ENCODE peak calls at places on chromosomes 12 and 14, in four cellular contexts. H is HepG2, M is WTC11, G is K562. S is an unnamed sample.

GRCh38 chr12:95681210-95681765 is 109.3 kb downstream of the NTN4 start:
- DNase-seq in H (no peak), M (no peak), G (no peak), S (no peak)

GRCh38 chr14:68978550-68978911 is 571 bp downstream of the ACTN1 start:
- DNase-seq in H (no peak), M (peak), G (peak), S (peak)

GRCh38 chr12:105113094-105113493 is 5.6 kb downstream of the WASHC4 start:
- DNase-seq in H (no peak), M (no peak), G (no peak), S (no peak)

GRCh38 chr12:111792155-111792876 is 25.6 kb downstream of the ALDH2 start:
- DNase-seq in H (no peak), M (no peak), G (peak), S (no peak)

GRCh38 chr14:24092960-24093900 is 881 bp upstream of the PCK2 start:
- DNase-seq in H (no peak), M (no peak), G (no peak), S (no peak)

GRCh38 chr12:75623631-75624118 is 112.3 kb upstream of the KRR1 start:
- DNase-seq in H (peak), M (peak), G (peak), S (no peak)

GRCh38 chr12:47834199-47835016 is 14.7 kb upstream of the HDAC7 start:
- DNase-seq in H (no peak), M (no peak), G (peak), S (no peak)

GRCh38 chr12:1576410-1577240 is 17.8 kb downstream of the FBXL14 start:
- DNase-seq in H (no peak), M (no peak), G (peak), S (peak)

GRCh38 chr12:102169922-102170698 is 27.5 kb downstream of the PMCH start:
- DNase-seq in H (peak), M (no peak), G (peak), S (peak)

GRCh38 chr12:50024227-50024626 is 1.1 kb downstream of the RACGAP1 start:
- DNase-seq in H (no peak), M (no peak), G (no peak), S (no peak)

GRCh38 chr12:50025187-50026059 is at the start of gene RACGAP1:
- DNase-seq in H (peak), M (peak), G (peak), S (peak)

GRCh38 chr12:50022903-50023302 is 2.4 kb downstream of the RACGAP1 start:
- DNase-seq in H (no peak), M (no peak), G (no peak), S (no peak)

GRCh38 chr12:50026691-50027090 is 1.4 kb upstream of the RACGAP1 start:
- DNase-seq in H (no peak), M (no peak), G (no peak), S (no peak)

DNA sequence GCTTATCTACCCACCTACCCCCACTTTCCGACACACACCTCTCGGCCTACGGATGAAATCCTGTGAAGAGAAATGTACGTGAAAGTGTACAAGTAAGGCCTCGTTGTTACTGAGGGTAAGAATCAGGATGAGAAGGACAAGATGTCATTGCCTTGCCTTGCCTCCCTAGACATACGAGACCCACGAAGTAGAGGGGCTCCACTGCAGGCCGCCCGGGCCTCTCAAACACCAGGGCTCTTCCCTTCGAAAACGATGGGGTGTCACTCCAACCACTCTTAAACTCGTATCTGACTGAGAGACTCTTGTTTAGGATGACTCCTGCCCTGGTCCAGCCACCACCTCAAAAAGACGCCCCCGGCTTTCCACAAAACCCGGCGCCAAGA is 499 bp downstream of the RACGAP1 start:
- DNase-seq in H (no peak), M (no peak), G (peak), S (no peak)
- TF ChIP-seq SP1 in H (no peak), M (no peak), G (no peak), S (no peak)

GRCh38 chr14:103715052-103716000 is at the start of the genes XRCC3 and ZFYVE21:
- DNase-seq in H (peak), M (peak), G (peak), S (peak)

GRCh38 chr14:103716899-103717411 is 1.3 kb downstream of the ZFYVE21 start:
- DNase-seq in H (peak), M (no peak), G (peak), S (no peak)

GRCh38 chr14:103714063-103714724 is 1.1 kb downstream of the XRCC3 start:
- DNase-seq in H (no peak), M (no peak), G (no peak), S (no peak)

GRCh38 chr14:103718572-103718971 is 3.0 kb downstream of the ZFYVE21 start:
- DNase-seq in H (no peak), M (no peak), G (peak), S (no peak)

DNA sequence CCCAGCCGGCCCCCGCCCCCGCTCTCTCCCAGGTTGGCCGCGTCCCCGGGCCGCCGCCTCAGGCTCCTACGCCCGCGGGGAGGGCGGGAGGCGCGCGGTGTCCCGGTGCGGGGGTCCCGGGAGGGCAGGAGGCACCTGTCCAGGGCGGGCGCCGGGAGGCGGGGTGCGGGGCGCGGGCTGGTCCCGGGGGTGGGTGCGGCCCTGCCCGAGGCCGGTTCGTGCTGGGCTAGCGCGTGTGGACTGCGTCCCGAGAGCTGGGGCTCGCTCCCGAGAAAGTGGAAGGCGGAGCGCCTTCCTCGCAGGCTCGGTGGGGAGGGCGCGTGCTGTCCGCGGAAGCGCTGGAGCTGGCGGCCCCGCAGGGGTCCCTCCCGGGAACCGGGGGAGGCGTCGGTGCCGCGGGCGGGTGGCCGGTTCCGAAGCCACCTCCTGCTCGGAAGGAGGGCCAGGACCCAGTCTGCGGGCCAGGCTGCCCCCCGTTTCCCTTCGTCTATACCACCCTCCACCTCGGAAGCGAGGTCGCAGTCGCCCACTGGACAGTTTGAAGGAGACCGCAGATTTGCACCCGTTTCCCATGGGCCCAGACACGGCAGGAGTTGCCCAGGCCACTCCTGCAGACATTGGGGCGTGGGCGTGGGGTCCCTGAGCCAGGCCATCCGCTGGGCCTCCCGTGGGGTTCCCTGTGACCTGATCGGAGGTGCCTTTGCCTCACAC is 636 bp downstream of the ZFYVE21 start:
- DNase-seq in H (no peak), M (no peak), G (peak), S (peak)
- TF ChIP-seq ELF4 in H (no peak), M (no peak), G (no peak), S (no peak)

GRCh38 chr14:38210587-38211257 is 3.0 kb downstream of the SSTR1 start:
- DNase-seq in H (no peak), M (peak), G (no peak), S (no peak)

GRCh38 chr14:38209572-38210159 is 2.0 kb downstream of the SSTR1 start:
- DNase-seq in H (no peak), M (no peak), G (no peak), S (no peak)

GRCh38 chr14:38211258-38211735 is 3.6 kb downstream of the SSTR1 start:
- DNase-seq in H (no peak), M (peak), G (no peak), S (no peak)

GRCh38 chr14:38208825-38209562 is 1.3 kb downstream of the SSTR1 start:
- DNase-seq in H (peak), M (peak), G (no peak), S (peak)

GRCh38 chr14:38210168-38210567 is 2.5 kb downstream of the SSTR1 start:
- DNase-seq in H (no peak), M (no peak), G (no peak), S (no peak)
- TF ChIP-seq SP1 in H (no peak), M (no peak), G (no peak), S (no peak)

DNA sequence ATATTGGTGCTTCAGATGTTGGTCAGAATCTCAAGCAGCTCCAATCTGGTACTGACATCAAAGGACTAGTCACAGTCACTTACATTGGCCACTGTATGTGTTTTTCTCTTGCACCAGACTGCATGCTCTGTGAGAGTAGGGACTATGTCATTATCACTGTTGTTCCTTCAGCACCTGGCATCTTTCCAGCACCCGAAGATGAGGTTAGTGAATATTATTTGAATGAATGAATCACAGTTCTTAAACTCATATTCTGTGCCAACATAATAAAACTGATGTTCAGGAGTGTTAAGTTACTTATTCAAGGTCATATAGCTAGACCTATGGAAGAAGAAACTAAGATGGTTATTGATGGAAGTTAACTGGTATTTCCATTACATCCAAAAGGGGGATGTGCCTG is 204.5 kb upstream of the TBX3 start:
- DNase-seq in H (no peak), M (no peak), G (no peak), S (no peak)
- TF ChIP-seq ELF4 in H (no peak), M (no peak), G (no peak), S (no peak)

GRCh38 chr12:107091381-107091780 is 2.0 kb downstream of the CRY1 start:
- DNase-seq in H (no peak), M (no peak), G (no peak), S (no peak)
- TF ChIP-seq SP1 in H (no peak), M (no peak), G (no peak), S (no peak)

GRCh38 chr12:68259318-68259940 is 6.0 kb upstream of the IL22 start:
- DNase-seq in H (no peak), M (no peak), G (no peak), S (no peak)
- TF ChIP-seq ELF4 in H (no peak), M (no peak), G (no peak), S (no peak)

GRCh38 chr14:83071888-83072501 is 1538.3 kb upstream of the SEL1L start:
- DNase-seq in H (peak), M (no peak), G (no peak), S (no peak)
- TF ChIP-seq SP1 in H (no peak), M (no peak), G (no peak), S (no peak)

S was measured in HEK293T.